ENCODE peak calls at places on chromosomes 1 and 21, in four cellular contexts. One of them, this sample, is unnamed.

GRCh38 chr21:35360870-35361570 is 311.9 kb upstream of the RUNX1 start:
- DNase-seq in uterus: no peak
- DNase-seq in dorsolateral prefrontal cortex: no peak
- DNase-seq in ovary: no peak
- DNase-seq in this sample: no peak

GRCh38 chr1:60448866-60449265 is 375.3 kb upstream of the C1orf87 start:
- DNase-seq in dorsolateral prefrontal cortex: no peak
- DNase-seq in uterus: no peak
- DNase-seq in ovary: no peak
- DNase-seq in this sample: no peak

GRCh38 chr1:41810446-41810845 is 108.3 kb downstream of the HIVEP3 start:
- DNase-seq in ovary: no peak
- DNase-seq in uterus: no peak
- DNase-seq in dorsolateral prefrontal cortex: no peak
- DNase-seq in this sample: peak; percentile 38

GRCh38 chr1:29516063-29516820 is 279.9 kb downstream of the PTPRU start:
- DNase-seq in dorsolateral prefrontal cortex: no peak
- DNase-seq in uterus: no peak
- DNase-seq in ovary: no peak
- DNase-seq in this sample: no peak

GRCh38 chr1:228058981-228059535 is 23.4 kb upstream of the ARF1 start:
- DNase-seq in ovary: peak; percentile 5
- DNase-seq in uterus: peak; percentile 8
- DNase-seq in dorsolateral prefrontal cortex: no peak
- DNase-seq in this sample: no peak

GRCh38 chr1:119549719-119550141 is 42.7 kb downstream of the HSD3B1 start:
- DNase-seq in dorsolateral prefrontal cortex: peak; percentile 29
- DNase-seq in ovary: peak; percentile 47
- DNase-seq in uterus: no peak
- DNase-seq in this sample: peak; percentile 59

GRCh38 chr1:228264100-228264816 is 56.4 kb downstream of the OBSCN start:
- DNase-seq in ovary: no peak
- DNase-seq in dorsolateral prefrontal cortex: no peak
- DNase-seq in uterus: no peak
- DNase-seq in this sample: no peak

GRCh38 chr1:68442822-68443556 is 6.8 kb downstream of the RPE65 start:
- DNase-seq in uterus: no peak
- DNase-seq in dorsolateral prefrontal cortex: no peak
- DNase-seq in ovary: no peak
- DNase-seq in this sample: peak; percentile 58

GRCh38 chr1:9442266-9442846 is 96.9 kb upstream of the SLC25A33 start:
- DNase-seq in ovary: no peak
- DNase-seq in dorsolateral prefrontal cortex: no peak
- DNase-seq in uterus: no peak
- DNase-seq in this sample: peak; percentile 33

GRCh38 chr1:177983087-177983823 is 13.4 kb upstream of the SEC16B start:
- DNase-seq in ovary: no peak
- DNase-seq in uterus: no peak
- DNase-seq in dorsolateral prefrontal cortex: no peak
- DNase-seq in this sample: no peak

GRCh38 chr1:244352156-244352830 is 99.4 kb downstream of the ADSS2 start:
- DNase-seq in dorsolateral prefrontal cortex: no peak
- DNase-seq in ovary: no peak
- DNase-seq in uterus: no peak
- DNase-seq in this sample: no peak

GRCh38 chr1:110337704-110338199 is 1.4 kb upstream of the RBM15 start:
- DNase-seq in ovary: peak; percentile 56
- DNase-seq in uterus: peak; percentile 32
- DNase-seq in dorsolateral prefrontal cortex: peak; percentile 29
- DNase-seq in this sample: no peak

GRCh38 chr1:70361727-70362413 is 7.3 kb upstream of the ANKRD13C start:
- DNase-seq in uterus: no peak
- DNase-seq in dorsolateral prefrontal cortex: no peak
- DNase-seq in ovary: no peak
- DNase-seq in this sample: peak; percentile 53

GRCh38 chr1:239218296-239218695 is 168.1 kb upstream of the CHRM3 start:
- DNase-seq in dorsolateral prefrontal cortex: no peak
- DNase-seq in ovary: no peak
- DNase-seq in uterus: no peak
- DNase-seq in this sample: no peak
- H3K4me3 ChIP-seq in dorsolateral prefrontal cortex: no peak overlapping the region
- H3K4me3 ChIP-seq in ovary: no peak overlapping the region
- H3K4me3 ChIP-seq in uterus: no peak overlapping the region
- H3K4me3 ChIP-seq in this sample: no peak overlapping the region

DNA sequence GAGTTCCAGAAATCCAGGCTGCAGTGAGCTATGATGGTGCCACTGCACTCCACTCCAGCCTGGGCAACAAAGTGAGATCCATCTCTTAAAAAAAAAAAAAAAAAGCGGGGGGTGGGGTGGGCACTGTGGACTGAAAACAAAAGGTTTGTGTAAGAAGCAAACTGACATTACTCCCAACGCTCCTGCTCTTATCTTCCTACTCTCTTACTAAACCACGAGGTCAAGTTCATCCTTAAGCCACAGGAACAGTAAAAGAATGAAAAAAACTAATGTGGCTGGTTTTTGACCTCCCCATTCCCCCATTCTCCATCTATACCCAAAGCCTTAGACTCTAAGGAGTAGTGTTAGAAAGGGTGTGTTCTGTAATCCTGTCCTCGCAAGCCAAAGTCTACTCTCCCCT is 30.8 kb downstream of the TFAP2E start:
- DNase-seq in dorsolateral prefrontal cortex: no peak
- DNase-seq in ovary: no peak
- DNase-seq in uterus: no peak
- DNase-seq in this sample: no peak
- TF ChIP-seq CTCF in dorsolateral prefrontal cortex: no peak
- TF ChIP-seq CTCF in ovary: no peak
- TF ChIP-seq CTCF in uterus: no peak
- TF ChIP-seq CTCF in this sample: no peak

GRCh38 chr1:1779691-1780597 is 1.7 kb upstream of the NADK start:
- DNase-seq in uterus: no peak
- DNase-seq in ovary: peak; percentile 50
- DNase-seq in dorsolateral prefrontal cortex: no peak
- DNase-seq in this sample: peak; percentile 65
- H3K4me3 ChIP-seq in uterus: no peak overlapping the region
- H3K4me3 ChIP-seq in ovary: no peak overlapping the region
- H3K4me3 ChIP-seq in dorsolateral prefrontal cortex: no peak overlapping the region
- H3K4me3 ChIP-seq in this sample: no peak overlapping the region

GRCh38 chr1:27394282-27394658 is 1.8 kb downstream of the GPR3 start:
- DNase-seq in dorsolateral prefrontal cortex: no peak
- DNase-seq in uterus: no peak
- DNase-seq in ovary: no peak
- DNase-seq in this sample: no peak

GRCh38 chr1:27393641-27394281 is 1.3 kb downstream of the GPR3 start:
- DNase-seq in ovary: no peak
- DNase-seq in uterus: no peak
- DNase-seq in dorsolateral prefrontal cortex: no peak
- DNase-seq in this sample: no peak

GRCh38 chr1:27392096-27392777 is at the start of gene GPR3:
- DNase-seq in dorsolateral prefrontal cortex: peak; percentile 89
- DNase-seq in uterus: peak; percentile 94
- DNase-seq in ovary: peak; percentile 93
- DNase-seq in this sample: peak; percentile 82

GRCh38 chr1:27391511-27392095 is 819 bp upstream of the GPR3 start:
- DNase-seq in dorsolateral prefrontal cortex: peak; percentile 76
- DNase-seq in uterus: peak; percentile 71
- DNase-seq in ovary: peak; percentile 58
- DNase-seq in this sample: no peak

GRCh38 chr1:27392778-27393635 is 585 bp downstream of the GPR3 start:
- DNase-seq in uterus: no peak
- DNase-seq in ovary: no peak
- DNase-seq in dorsolateral prefrontal cortex: no peak
- DNase-seq in this sample: no peak
- TF ChIP-seq CTCF in uterus: no peak
- TF ChIP-seq CTCF in ovary: no peak
- TF ChIP-seq CTCF in dorsolateral prefrontal cortex: no peak
- TF ChIP-seq CTCF in this sample: peak; percentile 47

GRCh38 chr21:33071878-33072306 is 2.0 kb downstream of the OLIG1 start:
- DNase-seq in ovary: no peak
- DNase-seq in uterus: no peak
- DNase-seq in dorsolateral prefrontal cortex: no peak
- DNase-seq in this sample: peak; percentile 3
- H3K4me3 ChIP-seq in ovary: peak overlapping the region; percentile 20
- H3K4me3 ChIP-seq in uterus: peak overlapping the region; percentile 26
- H3K4me3 ChIP-seq in dorsolateral prefrontal cortex: peak overlapping the region; percentile 67
- H3K4me3 ChIP-seq in this sample: peak overlapping the region; percentile 29

GRCh38 chr1:152543808-152544207 is 22.8 kb downstream of the LCE3E start:
- DNase-seq in dorsolateral prefrontal cortex: no peak
- DNase-seq in uterus: no peak
- DNase-seq in ovary: no peak
- DNase-seq in this sample: no peak
- TF ChIP-seq CTCF in dorsolateral prefrontal cortex: no peak
- TF ChIP-seq CTCF in uterus: no peak
- TF ChIP-seq CTCF in ovary: no peak
- TF ChIP-seq CTCF in this sample: peak; percentile 18

GRCh38 chr1:75725256-75725655 is 747 bp downstream of the ACADM start:
- DNase-seq in dorsolateral prefrontal cortex: no peak
- DNase-seq in uterus: no peak
- DNase-seq in ovary: no peak
- DNase-seq in this sample: peak; percentile 35

GRCh38 chr1:75724472-75725022 is at the start of gene ACADM:
- DNase-seq in uterus: peak; percentile 89
- DNase-seq in dorsolateral prefrontal cortex: peak; percentile 86
- DNase-seq in ovary: peak; percentile 93
- DNase-seq in this sample: peak; percentile 78

GRCh38 chr1:75723989-75724471 is 479 bp upstream of the ACADM start:
- DNase-seq in ovary: peak; percentile 89
- DNase-seq in uterus: peak; percentile 86
- DNase-seq in dorsolateral prefrontal cortex: peak; percentile 89
- DNase-seq in this sample: peak; percentile 76

GRCh38 chr1:75727571-75727970 is 3.1 kb downstream of the ACADM start:
- DNase-seq in uterus: no peak
- DNase-seq in dorsolateral prefrontal cortex: no peak
- DNase-seq in ovary: no peak
- DNase-seq in this sample: peak; percentile 43

GRCh38 chr1:75725861-75726361 is 1.4 kb downstream of the ACADM start:
- DNase-seq in uterus: no peak
- DNase-seq in ovary: peak; percentile 20
- DNase-seq in dorsolateral prefrontal cortex: no peak
- DNase-seq in this sample: no peak
- H3K4me3 ChIP-seq in uterus: peak overlapping the region; percentile 72
- H3K4me3 ChIP-seq in ovary: peak overlapping the region; percentile 12
- H3K4me3 ChIP-seq in dorsolateral prefrontal cortex: peak overlapping the region; percentile 81
- H3K4me3 ChIP-seq in this sample: peak overlapping the region; percentile 83

DNA sequence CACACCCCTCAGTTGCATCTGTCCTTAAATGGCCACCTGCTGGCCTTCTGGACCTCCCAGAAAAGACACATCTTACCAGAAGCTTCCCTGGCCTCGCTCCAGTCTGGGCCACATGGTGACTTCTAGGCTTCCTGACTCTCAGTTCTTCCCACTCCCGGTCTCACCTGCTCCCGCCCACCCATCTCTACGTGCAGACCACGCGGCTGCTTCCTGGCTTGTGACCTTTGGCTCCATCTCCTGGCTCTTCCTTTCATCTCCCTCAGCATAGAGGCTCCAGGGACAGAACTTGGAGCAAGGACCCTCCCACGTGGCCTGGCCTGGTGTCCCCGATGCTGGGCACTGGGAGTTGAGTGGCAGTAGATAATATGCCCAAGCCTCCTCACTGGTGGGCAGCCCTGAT is 124.9 kb upstream of the IRF2BP2 start:
- DNase-seq in dorsolateral prefrontal cortex: no peak
- DNase-seq in ovary: no peak
- DNase-seq in uterus: no peak
- DNase-seq in this sample: no peak
- TF ChIP-seq CTCF in dorsolateral prefrontal cortex: no peak
- TF ChIP-seq CTCF in ovary: no peak
- TF ChIP-seq CTCF in uterus: no peak
- TF ChIP-seq CTCF in this sample: no peak

DNA sequence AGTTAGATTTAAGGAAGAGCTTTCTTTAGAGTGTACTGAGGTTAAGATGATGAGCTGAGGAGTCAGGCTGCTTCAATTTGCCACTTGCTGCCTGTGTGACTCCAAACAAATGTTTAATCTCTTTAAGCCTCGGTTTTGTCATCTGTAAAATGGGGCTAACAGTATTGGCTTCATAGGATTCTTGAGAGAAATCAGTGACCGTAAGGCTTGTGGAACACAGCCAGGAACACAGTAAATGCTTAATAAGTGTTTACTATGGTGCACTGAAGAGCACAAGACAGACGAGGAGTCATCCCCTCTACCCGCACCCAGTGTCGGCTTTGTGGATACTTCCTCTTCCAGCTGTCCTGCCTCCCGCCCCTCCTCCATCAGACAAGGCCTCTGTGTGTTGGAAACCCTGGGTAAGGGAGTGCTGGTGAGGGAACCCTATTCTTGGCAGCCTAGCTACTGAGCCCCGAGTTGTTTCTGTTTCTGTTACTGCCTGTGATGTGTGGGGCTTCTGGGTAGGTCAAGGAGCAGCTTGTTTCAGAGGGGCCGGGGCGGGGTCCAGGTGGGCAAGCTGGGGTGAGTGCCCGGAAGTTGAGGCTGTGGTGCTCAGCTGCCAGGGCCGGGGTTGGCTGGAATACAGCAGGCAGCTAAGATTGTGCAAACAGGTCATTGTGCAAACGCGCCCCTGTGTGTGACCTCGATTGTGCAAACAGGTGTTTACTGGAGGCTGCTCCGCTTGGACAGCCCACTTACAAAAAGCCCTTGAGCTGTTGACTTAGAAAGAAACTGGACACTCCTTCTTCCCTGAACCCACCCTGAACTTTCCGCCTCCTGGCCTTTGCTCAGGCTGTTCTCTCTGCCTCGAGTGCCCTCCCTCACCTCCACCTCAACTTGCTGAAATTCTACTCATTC is 4.0 kb upstream of the CSF3R start:
- DNase-seq in ovary: no peak
- DNase-seq in dorsolateral prefrontal cortex: no peak
- DNase-seq in uterus: no peak
- DNase-seq in this sample: no peak
- H3K4me3 ChIP-seq in ovary: no peak overlapping the region
- H3K4me3 ChIP-seq in dorsolateral prefrontal cortex: no peak overlapping the region
- H3K4me3 ChIP-seq in uterus: no peak overlapping the region
- H3K4me3 ChIP-seq in this sample: no peak overlapping the region

GRCh38 chr1:16073490-16074104 is at the start of gene FAM131C:
- DNase-seq in uterus: no peak
- DNase-seq in dorsolateral prefrontal cortex: peak; percentile 64
- DNase-seq in ovary: no peak
- DNase-seq in this sample: no peak
- TF ChIP-seq CTCF in uterus: no peak
- TF ChIP-seq CTCF in dorsolateral prefrontal cortex: no peak
- TF ChIP-seq CTCF in ovary: peak; percentile 43
- TF ChIP-seq CTCF in this sample: no peak

This sample was measured in AG10803.